ENCODE peak calls at places on chromosomes 6 and 20, in ten cellular contexts. A, B, F, Y, T, P, D, R, G and Z are unnamed samples.
A peak's percentile ranks its signal among the peaks of the same experiment; 100 is the strongest.

GRCh38 chr20:53621482-53622246 is 28.0 kb upstream of the ZNF217 start:
- DNase-seq in F (no peak), P (peak; percentile 43), G (peak; percentile 83), T (no peak), B (no peak), Y (peak; percentile 44), D (peak; percentile 56), R (peak; percentile 80), A (no peak), Z (no peak)

GRCh38 chr20:2420510-2420909 is 39.8 kb downstream of the TGM6 start:
- DNase-seq in D (no peak), G (no peak), F (no peak), Y (no peak), R (no peak), B (no peak), A (no peak), T (no peak), P (no peak), Z (no peak)

GRCh38 chr20:21618697-21619421 is 86.6 kb upstream of the PAX1 start:
- DNase-seq in D (no peak), B (no peak), A (no peak), T (no peak), Y (no peak), P (no peak), G (no peak), R (no peak), F (no peak), Z (no peak)

GRCh38 chr6:41901882-41902519 is 6.8 kb upstream of the USP49 start:
- DNase-seq in A (peak; percentile 42), Y (no peak), D (no peak), T (no peak), G (no peak), B (no peak), R (no peak), F (peak; percentile 50), P (no peak), Z (no peak)

GRCh38 chr20:16017656-16018055 is 555.6 kb downstream of the KIF16B start:
- DNase-seq in F (no peak), G (no peak), Y (no peak), P (no peak), B (no peak), R (no peak), A (no peak), T (no peak), D (no peak), Z (no peak)

GRCh38 chr6:77292564-77293546 is 170.4 kb downstream of the HTR1B start:
- DNase-seq in R (peak; percentile 8), T (no peak), F (no peak), G (no peak), Y (no peak), B (peak; percentile 51), A (no peak), D (no peak), P (no peak), Z (no peak)

GRCh38 chr20:1121439-1121838 is 3.0 kb downstream of the PSMF1 start:
- DNase-seq in B (no peak), Y (no peak), G (no peak), F (no peak), A (no peak), R (no peak), P (no peak), D (no peak), T (no peak), Z (no peak)

GRCh38 chr20:33673411-33674293 is 576 bp downstream of the NECAB3 start:
- DNase-seq in R (peak; percentile 64), Y (no peak), G (no peak), D (no peak), A (no peak), B (no peak), P (no peak), F (no peak), T (no peak), Z (no peak)

GRCh38 chr6:169700296-169700695 is 1.5 kb downstream of the WDR27 start:
- DNase-seq in P (no peak), T (no peak), D (no peak), F (no peak), R (no peak), A (no peak), Y (no peak), B (no peak), G (no peak), Z (no peak)

GRCh38 chr6:121755500-121755899 is 320.1 kb downstream of the GJA1 start:
- DNase-seq in B (no peak), D (no peak), A (no peak), Y (no peak), T (no peak), F (no peak), G (no peak), P (no peak), R (no peak), Z (no peak)

GRCh38 chr20:57448764-57449354 is 57.7 kb downstream of the RBM38 start:
- DNase-seq in B (no peak), R (no peak), D (no peak), P (no peak), Y (no peak), T (no peak), A (no peak), F (no peak), G (no peak), Z (no peak)

GRCh38 chr6:14458669-14459266 is 341.2 kb downstream of the CD83 start:
- DNase-seq in R (no peak), A (no peak), F (no peak), D (no peak), G (peak; percentile 57), T (no peak), P (no peak), Y (no peak), B (peak; percentile 61), Z (no peak)

GRCh38 chr6:26129656-26130055 is 42.4 kb downstream of the HFE start:
- DNase-seq in R (no peak), P (no peak), B (no peak), D (no peak), G (no peak), T (no peak), F (no peak), Y (no peak), A (no peak), Z (no peak)

GRCh38 chr20:57526067-57526884 is 1.3 kb upstream of the CTCFL start:
- DNase-seq in F (no peak), A (no peak), P (no peak), G (no peak), B (no peak), T (no peak), Y (no peak), D (no peak), R (no peak), Z (no peak)

GRCh38 chr6:4327841-4328240 is 192.5 kb upstream of the ECI2 start:
- DNase-seq in Y (no peak), P (no peak), B (no peak), G (no peak), D (no peak), F (no peak), T (no peak), A (no peak), R (no peak), Z (no peak)

GRCh38 chr6:121105461-121105860 is 228.8 kb downstream of the TBC1D32 start:
- DNase-seq in T (no peak), B (no peak), G (no peak), P (no peak), A (no peak), D (no peak), Y (no peak), F (no peak), R (no peak), Z (no peak)

GRCh38 chr6:137958809-137959565 is 91.9 kb downstream of the TNFAIP3 start:
- DNase-seq in R (no peak), P (no peak), D (no peak), B (no peak), F (no peak), A (no peak), T (peak; percentile 10), G (no peak), Y (no peak), Z (no peak)